ENCODE peak calls at places on chromosome 12, in five cellular contexts. B is NCI-H226, U is substantia nigra, E is HT-29, T is stomach. L is an unnamed sample.

GRCh38 chr12:57461904-57462306 is 2.3 kb downstream of the GLI1 start:
- DNase-seq in B (peak; percentile 16), T (no peak), U (no peak), E (no peak), L (no peak)

GRCh38 chr12:51383281-51383905 is 7.8 kb downstream of the GALNT6 start:
- DNase-seq in U (no peak), B (no peak), E (no peak), T (no peak), L (no peak)

GRCh38 chr12:116087399-116087798 is 190.1 kb downstream of the MED13L start:
- DNase-seq in B (no peak), U (no peak), T (no peak), E (no peak), L (no peak)

GRCh38 chr12:92556141-92556540 is 146.6 kb upstream of the PLEKHG7 start:
- DNase-seq in T (no peak), U (no peak), B (no peak), E (no peak), L (no peak)

GRCh38 chr12:5473076-5473475 is 41.2 kb downstream of the NTF3 start:
- DNase-seq in U (no peak), T (no peak), E (no peak), B (no peak), L (no peak)

GRCh38 chr12:119936705-119937323 is 52.2 kb upstream of the BICDL1 start:
- DNase-seq in T (no peak), E (no peak), B (no peak), U (no peak), L (no peak)

GRCh38 chr12:4270016-4270669 is 3.4 kb upstream of the CCND2 start:
- DNase-seq in E (no peak), U (no peak), T (no peak), B (no peak), L (no peak)

GRCh38 chr12:44774815-44775411 is 101.2 kb downstream of the NELL2 start:
- DNase-seq in U (no peak), T (peak; percentile 42), E (peak; percentile 60), B (no peak), L (peak; percentile 21)

GRCh38 chr12:58414398-58414871 is 473.1 kb downstream of the ATP23 start:
- DNase-seq in B (peak; percentile 5), E (no peak), U (no peak), T (no peak), L (no peak)

GRCh38 chr12:124827588-124828184 is 36.0 kb downstream of the SCARB1 start:
- DNase-seq in B (no peak), U (no peak), E (no peak), T (no peak), L (no peak)

GRCh38 chr12:4775936-4776335 is 55.7 kb downstream of the GALNT8 start:
- DNase-seq in B (no peak), U (no peak), E (no peak), T (no peak), L (no peak)

GRCh38 chr12:53232641-53233538 is 881 bp upstream of the RARG start:
- DNase-seq in B (peak; percentile 79), U (peak; percentile 24), T (peak; percentile 70), E (peak; percentile 69), L (no peak)

GRCh38 chr12:65171073-65171472 is 1.7 kb downstream of the LEMD3 start:
- DNase-seq in T (no peak), U (no peak), B (no peak), E (no peak), L (no peak)

GRCh38 chr12:77294016-77294415 is 228.6 kb upstream of the E2F7 start:
- DNase-seq in E (no peak), T (no peak), U (no peak), B (peak; percentile 25), L (no peak)

GRCh38 chr12:130606245-130606644 is 109.9 kb downstream of the RIMBP2 start:
- DNase-seq in U (no peak), E (no peak), T (no peak), B (no peak), L (no peak)

GRCh38 chr12:27549801-27550652 is 26.0 kb downstream of the PPFIBP1 start:
- DNase-seq in U (peak; percentile 23), B (peak; percentile 87), T (peak; percentile 81), E (peak; percentile 94), L (peak; percentile 99)

GRCh38 chr12:2396448-2396871 is 343.7 kb downstream of the CACNA1C start:
- DNase-seq in E (no peak), B (no peak), T (no peak), U (no peak), L (no peak)

L was measured in HepG2.